ENCODE peak calls at places on chromosomes 11 and 22, in seven cellular contexts. J is kidney epithelial cell, U is adipocyte, F is Peyer's patch, D is testis, P is tibial artery, O is suprapubic skin. H is an unnamed sample.

GRCh38 chr11:117457031-117457785 is 129.6 kb downstream of the CEP164 start:
- DNase-seq in P (peak; percentile 49), U (no peak), F (peak; percentile 24), O (no peak), J (no peak), D (no peak), H (no peak)

GRCh38 chr22:42881982-42882656 is 25.0 kb upstream of the ARFGAP3 start:
- DNase-seq in U (no peak), J (no peak), F (peak; percentile 74), D (no peak), O (no peak), P (no peak), H (no peak)

GRCh38 chr11:128814856-128815705 is 52.0 kb downstream of the KCNJ1 start:
- DNase-seq in D (peak; percentile 53), F (no peak), U (peak; percentile 96), O (no peak), P (no peak), J (peak; percentile 50), H (peak; percentile 90)

GRCh38 chr22:43159484-43160178 is 8.3 kb downstream of the TSPO start:
- DNase-seq in F (peak; percentile 85), U (peak; percentile 26), P (no peak), D (no peak), O (no peak), J (no peak), H (no peak)

GRCh38 chr11:2652362-2652761 is 47.4 kb downstream of the KCNQ1OT1 start:
- DNase-seq in F (no peak), O (no peak), P (no peak), D (no peak), U (no peak), J (no peak), H (no peak)

GRCh38 chr22:19717691-19718254 is 3.5 kb downstream of the SEPTIN5 start:
- DNase-seq in D (peak; percentile 84), J (no peak), P (peak; percentile 88), F (peak; percentile 82), O (no peak), U (peak; percentile 89), H (peak; percentile 10)

GRCh38 chr22:45877036-45877380 is 100.0 kb downstream of the WNT7B start:
- DNase-seq in O (peak; percentile 49), D (no peak), F (no peak), J (no peak), P (no peak), U (no peak), H (no peak)

GRCh38 chr11:10381730-10382129 is 73.3 kb upstream of the AMPD3 start:
- DNase-seq in O (no peak), F (no peak), J (no peak), U (peak; percentile 66), P (no peak), D (no peak), H (no peak)

GRCh38 chr11:38446336-38446735 is 1848.3 kb upstream of the RAG2 start:
- DNase-seq in J (no peak), D (no peak), U (no peak), O (no peak), F (no peak), P (no peak), H (no peak)

GRCh38 chr22:50071432-50072166 is 13.5 kb upstream of the TTLL8 start:
- DNase-seq in O (no peak), P (no peak), D (no peak), J (no peak), F (no peak), U (no peak), H (no peak)

GRCh38 chr11:3095712-3096361 is 38.6 kb upstream of the CARS1 start:
- DNase-seq in P (no peak), O (peak; percentile 59), U (peak; percentile 81), F (peak; percentile 22), J (no peak), D (no peak), H (peak; percentile 69)

GRCh38 chr11:47178737-47179654 is 2.3 kb upstream of the ARFGAP2 start:
- DNase-seq in O (no peak), D (no peak), U (no peak), F (no peak), J (no peak), P (no peak), H (no peak)

GRCh38 chr11:2933376-2934056 is 4.3 kb upstream of the PHLDA2 start:
- DNase-seq in U (peak; percentile 59), J (peak; percentile 84), F (peak; percentile 63), O (peak; percentile 91), D (peak; percentile 41), P (peak; percentile 89), H (no peak)

GRCh38 chr11:94664336-94664735 is 97.2 kb downstream of the PIWIL4 start:
- DNase-seq in D (no peak), U (peak; percentile 8), F (no peak), J (peak; percentile 31), O (no peak), P (no peak), H (no peak)

GRCh38 chr11:66561178-66561974 is 7.0 kb downstream of the CTSF start:
- DNase-seq in J (no peak), O (no peak), D (no peak), P (no peak), F (no peak), U (no peak), H (no peak)

GRCh38 chr22:50542416-50542927 is 3.2 kb upstream of the KLHDC7B start:
- DNase-seq in U (no peak), P (no peak), O (no peak), D (no peak), J (no peak), F (no peak), H (no peak)

GRCh38 chr22:28951969-28952521 is 68.7 kb downstream of the ZNRF3 start:
- DNase-seq in J (no peak), U (peak; percentile 56), D (peak; percentile 77), P (peak; percentile 65), O (no peak), F (no peak), H (peak; percentile 65)

GRCh38 chr22:17334983-17335382 is 34.3 kb upstream of the CECR2 start:
- DNase-seq in P (no peak), J (no peak), F (no peak), U (no peak), O (no peak), D (no peak), H (no peak)
- H3K27me3 ChIP-seq in P (no peaks in the 10 kb centered on the region), J (peaks cover 3% of the 10 kb centered on the region), F (no peaks in the 10 kb centered on the region), U (peaks cover 23% of the 10 kb centered on the region), O (peaks cover 9% of the 10 kb centered on the region), D (no peaks in the 10 kb centered on the region), H (no peaks in the 10 kb centered on the region)

DNA sequence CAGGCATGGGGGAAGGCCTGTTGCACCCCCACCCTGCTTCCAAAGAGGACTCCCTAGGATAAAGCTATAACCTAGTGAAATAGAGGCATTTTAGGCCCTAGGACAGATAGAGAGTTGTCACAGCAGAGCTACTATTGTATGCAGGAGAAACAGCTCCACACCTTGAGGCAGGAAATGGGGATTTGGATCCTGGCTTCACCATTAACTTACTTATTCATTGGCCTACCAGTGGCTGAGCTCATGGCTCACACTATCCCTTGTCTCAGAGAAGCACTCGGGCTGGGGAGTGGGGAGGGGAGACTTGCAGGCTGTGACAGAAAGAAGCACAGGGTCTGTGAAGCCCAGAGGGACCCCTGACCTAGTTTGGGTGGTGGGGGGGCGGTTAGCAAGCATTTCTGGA is 999 bp upstream of the PDE2A start:
- DNase-seq in D (no peak), U (no peak), P (no peak), F (no peak), J (no peak), O (no peak), H (no peak)
- H3K27me3 ChIP-seq in D (no peaks in the 10 kb centered on the region), U (peaks cover 84% of the 10 kb centered on the region), P (no peaks in the 10 kb centered on the region), F (peaks cover 9% of the 10 kb centered on the region), J (peaks cover 92% of the 10 kb centered on the region), O (peaks cover 83% of the 10 kb centered on the region), H (peaks cover 41% of the 10 kb centered on the region)

DNA sequence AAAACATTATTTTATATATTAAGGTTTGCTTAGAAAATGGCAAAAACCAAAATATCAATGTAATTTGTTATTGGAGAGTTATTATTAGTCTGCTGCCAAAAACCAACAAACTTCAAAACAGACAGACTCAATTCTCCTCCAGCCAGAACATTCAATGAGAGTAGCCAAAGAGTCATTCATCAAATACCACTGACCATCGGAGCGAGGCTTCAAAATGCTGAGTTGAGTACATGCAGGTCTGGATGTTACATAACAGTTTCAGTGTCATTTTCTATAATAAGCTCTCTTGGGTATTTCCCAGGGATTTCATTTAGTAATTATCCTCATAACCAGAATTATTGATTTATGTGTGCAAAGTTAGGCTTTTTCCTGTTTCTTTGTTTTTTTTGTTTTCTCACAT is 42.6 kb downstream of the CHST1 start:
- DNase-seq in D (no peak), P (no peak), U (no peak), F (no peak), O (no peak), J (no peak), H (no peak)
- H3K27me3 ChIP-seq in D (no peaks in the 10 kb centered on the region), P (no peaks in the 10 kb centered on the region), U (peaks cover 60% of the 10 kb centered on the region), F (no peaks in the 10 kb centered on the region), O (peaks cover 27% of the 10 kb centered on the region), J (no peaks in the 10 kb centered on the region), H (no peaks in the 10 kb centered on the region)

DNA sequence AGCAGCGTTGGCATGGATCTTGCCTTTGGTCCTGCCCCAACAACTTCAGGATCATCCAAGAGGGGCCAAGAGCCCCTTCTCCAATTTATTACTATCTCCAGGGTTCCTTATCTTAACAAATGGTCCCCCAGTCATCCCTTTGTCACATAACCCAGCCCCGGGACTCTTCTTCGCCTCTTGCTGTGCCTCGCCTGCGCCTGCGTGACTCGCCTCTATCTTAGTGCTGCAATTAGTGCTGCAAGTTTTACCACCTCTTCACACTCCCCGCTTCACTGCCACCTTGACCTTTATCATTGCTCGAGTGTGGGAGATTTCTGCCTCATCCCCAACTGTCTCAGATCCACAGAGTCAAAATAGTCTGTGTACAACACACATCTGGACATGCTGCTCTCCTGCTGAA is 4.0 kb upstream of the IGSF22 start:
- DNase-seq in P (no peak), D (no peak), U (no peak), J (no peak), O (no peak), F (no peak), H (no peak)
- H3K27me3 ChIP-seq in P (no peaks in the 10 kb centered on the region), D (no peaks in the 10 kb centered on the region), U (peaks cover 2% of the 10 kb centered on the region), J (no peaks in the 10 kb centered on the region), O (no peaks in the 10 kb centered on the region), F (no peaks in the 10 kb centered on the region), H (no peaks in the 10 kb centered on the region)

H was measured in BJ.